ENCODE peak calls at places on chromosome 20, in seven cellular contexts. I, Q, K, D, X, P and V are unnamed samples.
A peak's percentile ranks its signal among the peaks of the same experiment; 100 is the strongest.

GRCh38 chr20:58868795-58869194 is 16.3 kb downstream of the GNAS start:
- DNase-seq in I (no peak), K (no peak), X (no peak), Q (no peak), D (no peak), P (no peak), V (no peak)

GRCh38 chr20:4820833-4821518 is 99.3 kb downstream of the PRND start:
- DNase-seq in P (peak; percentile 35), Q (no peak), K (no peak), D (peak; percentile 81), I (no peak), X (no peak), V (no peak)

GRCh38 chr20:5727018-5727515 is 23.1 kb upstream of the SHLD1 start:
- DNase-seq in X (no peak), I (no peak), Q (no peak), D (no peak), P (no peak), K (no peak), V (no peak)

GRCh38 chr20:34396408-34396807 is 33.3 kb downstream of the ITCH start:
- DNase-seq in K (no peak), P (no peak), D (no peak), X (no peak), I (no peak), Q (no peak), V (no peak)

GRCh38 chr20:51715873-51716215 is 52.3 kb downstream of the ATP9A start:
- DNase-seq in K (no peak), P (no peak), I (no peak), Q (no peak), X (no peak), D (no peak), V (no peak)

GRCh38 chr20:13525225-13525940 is 113.3 kb downstream of the TASP1 start:
- DNase-seq in K (no peak), I (no peak), X (no peak), P (no peak), D (peak; percentile 82), Q (no peak), V (no peak)

GRCh38 chr20:41174782-41175181 is 37.4 kb downstream of the PLCG1 start:
- DNase-seq in X (peak; percentile 64), I (peak; percentile 53), P (no peak), Q (no peak), D (no peak), K (no peak), V (peak; percentile 79)

GRCh38 chr20:58492795-58493538 is 22.2 kb downstream of the APCDD1L start:
- DNase-seq in P (no peak), Q (no peak), X (no peak), I (no peak), D (peak; percentile 19), K (no peak), V (no peak)

GRCh38 chr20:58137651-58138265 is 90.7 kb downstream of the ANKRD60 start:
- DNase-seq in X (no peak), P (no peak), Q (no peak), I (no peak), D (no peak), K (no peak), V (peak; percentile 85)

GRCh38 chr20:39825524-39825923 is 863.4 kb downstream of the DHX35 start:
- DNase-seq in D (no peak), I (no peak), X (no peak), K (no peak), P (no peak), Q (no peak), V (no peak)

GRCh38 chr20:3323398-3323797 is 84.1 kb downstream of the DNAAF9 start:
- DNase-seq in D (peak; percentile 20), I (no peak), X (no peak), P (no peak), K (no peak), Q (no peak), V (no peak)

GRCh38 chr20:34402461-34402860 is 39.4 kb downstream of the ITCH start:
- DNase-seq in I (no peak), X (no peak), P (no peak), D (no peak), K (no peak), Q (no peak), V (no peak)

GRCh38 chr20:47544240-47544639 is 42.6 kb downstream of the NCOA3 start:
- DNase-seq in X (no peak), Q (no peak), P (no peak), D (peak; percentile 56), I (no peak), K (no peak), V (no peak)

GRCh38 chr20:36273414-36274247 is 32.5 kb upstream of the DLGAP4 start:
- DNase-seq in P (no peak), Q (no peak), I (no peak), X (no peak), K (no peak), D (peak; percentile 66), V (no peak)

GRCh38 chr20:46651091-46651962 is at the start of gene SLC13A3:
- DNase-seq in D (no peak), X (no peak), P (no peak), I (no peak), K (peak; percentile 57), Q (no peak), V (peak; percentile 93)

GRCh38 chr20:53623454-53624206 is 30.0 kb upstream of the ZNF217 start:
- DNase-seq in I (peak; percentile 56), Q (no peak), D (peak; percentile 89), X (peak; percentile 86), P (peak; percentile 61), K (peak; percentile 60), V (no peak)

GRCh38 chr20:45969712-45970634 is 2.0 kb downstream of the ZNF335 start:
- DNase-seq in D (peak; percentile 78), K (peak; percentile 73), Q (no peak), P (no peak), I (no peak), X (peak; percentile 64), V (no peak)

GRCh38 chr20:41136695-41137411 is 490 bp upstream of the PLCG1 start:
- DNase-seq in X (peak; percentile 94), Q (peak; percentile 83), K (peak; percentile 90), D (peak; percentile 85), I (peak; percentile 92), P (peak; percentile 87), V (no peak)

GRCh38 chr20:56511926-56512325 is 12.6 kb upstream of the FAM209A start:
- DNase-seq in P (no peak), D (no peak), K (no peak), I (no peak), Q (no peak), X (no peak), V (no peak)

GRCh38 chr20:7358670-7359069 is 581.6 kb downstream of the HAO1 start:
- DNase-seq in D (no peak), K (peak; percentile 40), I (no peak), X (no peak), P (no peak), Q (no peak), V (no peak)

GRCh38 chr20:47262365-47263013 is 94.0 kb downstream of the ZMYND8 start:
- DNase-seq in P (no peak), K (no peak), Q (no peak), X (no peak), I (no peak), D (no peak), V (no peak)

GRCh38 chr20:4870906-4871305 is 130.4 kb downstream of the SLC23A2 start:
- DNase-seq in D (no peak), Q (no peak), K (no peak), I (no peak), X (no peak), P (no peak), V (no peak)

GRCh38 chr20:54107600-54108393 is 37.4 kb upstream of the BCAS1 start:
- DNase-seq in Q (no peak), X (no peak), I (no peak), D (peak; percentile 26), K (no peak), P (no peak), V (no peak)

GRCh38 chr20:4925842-4926530 is 75.3 kb downstream of the SLC23A2 start:
- DNase-seq in I (peak; percentile 50), Q (no peak), D (peak; percentile 84), K (no peak), X (peak; percentile 91), P (peak; percentile 31), V (no peak)

GRCh38 chr20:21234816-21235215 is 68.3 kb upstream of the XRN2 start:
- DNase-seq in X (no peak), K (no peak), Q (no peak), P (no peak), D (no peak), I (no peak), V (no peak)
- H3K36me3 ChIP-seq in X (peaks cover 21% of the 10 kb centered on the region), K (no peaks in the 10 kb centered on the region), Q (peaks cover 31% of the 10 kb centered on the region), P (peaks cover 49% of the 10 kb centered on the region), D (no peaks in the 10 kb centered on the region), I (peaks cover 43% of the 10 kb centered on the region), V (peaks cover 22% of the 10 kb centered on the region)

DNA sequence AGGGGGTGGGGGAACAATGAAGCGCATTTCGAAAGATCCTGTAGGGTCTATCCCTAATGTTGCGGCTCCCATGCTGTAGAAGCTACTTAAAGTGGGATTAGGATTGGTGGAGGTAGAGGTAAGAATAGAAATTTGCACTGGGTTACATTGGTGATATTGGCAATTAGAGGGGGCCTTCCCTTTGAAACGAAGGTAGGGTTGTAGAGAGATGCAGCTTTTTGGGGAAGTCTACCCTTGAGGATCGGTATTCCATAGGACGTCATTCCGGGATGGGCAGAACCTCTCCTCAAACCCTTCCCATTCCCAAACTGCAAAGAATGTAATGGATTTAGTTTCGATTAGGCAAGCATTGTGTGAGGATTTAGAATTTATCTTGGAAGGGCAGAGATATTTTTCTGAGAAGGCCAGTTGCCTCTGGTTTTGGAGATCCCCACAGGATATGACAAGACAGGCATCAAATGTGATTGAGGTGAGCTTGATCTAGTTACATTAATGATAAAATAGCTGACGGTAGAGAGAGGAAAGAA is 5.4 kb upstream of the ZNFX1 start:
- DNase-seq in P (no peak), I (no peak), Q (no peak), D (no peak), K (no peak), X (no peak), V (no peak)
- H3K36me3 ChIP-seq in P (peaks cover 90% of the 10 kb centered on the region), I (peaks cover 92% of the 10 kb centered on the region), Q (peaks cover 89% of the 10 kb centered on the region), D (peaks cover 97% of the 10 kb centered on the region), K (peaks cover 80% of the 10 kb centered on the region), X (peaks cover 88% of the 10 kb centered on the region), V (peaks cover 9% of the 10 kb centered on the region)

GRCh38 chr20:32440758-32441078 is 82.6 kb downstream of the ASXL1 start:
- DNase-seq in X (no peak), D (no peak), K (no peak), I (no peak), P (no peak), Q (no peak), V (no peak)
- H3K36me3 ChIP-seq in X (peaks cover 28% of the 10 kb centered on the region), D (peaks cover 34% of the 10 kb centered on the region), K (peaks cover 23% of the 10 kb centered on the region), I (peaks cover 47% of the 10 kb centered on the region), P (peaks cover 56% of the 10 kb centered on the region), Q (peaks cover 80% of the 10 kb centered on the region), V (no peaks in the 10 kb centered on the region)

DNA sequence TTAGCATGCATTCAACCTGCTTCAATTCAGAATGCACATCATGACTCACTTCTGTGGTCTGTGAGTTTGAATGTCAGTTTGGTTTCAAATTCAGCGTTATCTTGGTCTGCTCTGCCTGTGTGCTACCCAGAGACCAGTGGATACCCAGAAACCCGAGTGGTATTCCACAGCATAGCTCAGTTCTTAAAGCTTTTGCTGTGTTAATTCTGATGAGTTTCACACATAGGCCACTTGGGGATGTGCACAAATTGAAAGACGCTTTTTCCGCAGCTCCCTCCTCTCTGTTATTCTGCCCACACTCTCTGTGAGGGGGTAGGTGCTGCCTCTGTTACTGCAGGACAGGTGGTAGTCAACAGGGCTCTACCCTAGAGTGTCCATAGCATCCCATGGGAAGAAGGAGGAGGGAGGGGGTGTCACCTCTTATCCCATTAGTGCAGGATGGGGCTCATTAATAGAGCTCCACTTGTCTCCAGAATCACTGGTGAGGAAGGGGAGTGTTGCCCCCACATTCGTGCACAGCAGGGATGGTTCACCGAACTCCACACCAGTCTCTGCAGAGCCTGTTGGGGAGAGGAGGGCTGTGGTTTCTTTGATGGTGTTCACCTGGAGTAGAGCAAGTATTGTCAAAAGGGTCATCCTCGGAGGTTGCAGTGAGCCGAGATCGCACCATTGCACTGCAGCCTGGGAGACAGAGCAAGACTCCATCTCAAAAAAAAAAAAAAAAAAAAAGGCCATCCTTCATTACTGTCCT is 29.2 kb upstream of the SDCBP2 start:
- DNase-seq in K (no peak), X (no peak), I (no peak), Q (no peak), P (no peak), D (peak; percentile 64), V (no peak)
- H3K36me3 ChIP-seq in K (peaks cover 7% of the 10 kb centered on the region), X (no peaks in the 10 kb centered on the region), I (peaks cover 52% of the 10 kb centered on the region), Q (peaks cover 48% of the 10 kb centered on the region), P (peaks cover 70% of the 10 kb centered on the region), D (peaks cover 53% of the 10 kb centered on the region), V (peaks cover 8% of the 10 kb centered on the region)